ENCODE peak calls at places on chromosomes 1 and 21, in five cellular contexts. O is mesenchymal stem cell, U is K562, H is IMR-90, Y is GM23338. C is an unnamed sample.

GRCh38 chr1:15056515-15057285 is 96.8 kb upstream of the TMEM51 start:
- DNase-seq in O (peak), Y (no peak), H (peak), U (peak), C (peak)

GRCh38 chr1:206734499-206735142 is 36.0 kb upstream of the IL19 start:
- DNase-seq in H (peak), O (peak), U (peak), Y (peak), C (peak)

GRCh38 chr1:159439422-159439821 is at the start of gene OR10J1:
- DNase-seq in H (no peak), U (no peak), O (no peak), Y (no peak), C (no peak)

GRCh38 chr1:207845109-207845508 is 65.8 kb downstream of the CD34 start:
- DNase-seq in O (no peak), Y (no peak), H (no peak), U (no peak), C (no peak)

GRCh38 chr1:30572192-30572591 is 151.2 kb downstream of the MATN1 start:
- DNase-seq in U (no peak), H (no peak), Y (no peak), O (no peak), C (peak)

GRCh38 chr1:200483491-200484143 is 73.8 kb upstream of the ZNF281 start:
- DNase-seq in U (peak), O (peak), H (peak), Y (peak), C (peak)

GRCh38 chr1:6181347-6181770 is 1.2 kb upstream of the CHD5 start:
- DNase-seq in Y (peak), O (no peak), H (no peak), U (no peak), C (peak)

GRCh38 chr1:12249181-12249580 is 19.4 kb downstream of the VPS13D start:
- DNase-seq in O (no peak), H (peak), Y (peak), U (no peak), C (peak)

GRCh38 chr1:222914861-222915632 is 100.2 kb downstream of the DISP1 start:
- DNase-seq in U (no peak), O (peak), H (peak), Y (no peak), C (peak)

GRCh38 chr1:221031890-221032222 is 152.6 kb downstream of the HLX start:
- DNase-seq in H (peak), O (no peak), Y (no peak), U (no peak), C (no peak)

GRCh38 chr1:55868026-55868425 is 652.9 kb upstream of the USP24 start:
- DNase-seq in O (peak), Y (peak), H (peak), U (no peak), C (no peak)

GRCh38 chr1:187551061-187551460 is 722.3 kb downstream of the PLA2G4A start:
- DNase-seq in Y (peak), O (no peak), U (no peak), H (no peak), C (no peak)

GRCh38 chr1:24555591-24556413 is at the start of gene NCMAP:
- DNase-seq in Y (peak), U (peak), O (no peak), H (no peak), C (no peak)

DNA sequence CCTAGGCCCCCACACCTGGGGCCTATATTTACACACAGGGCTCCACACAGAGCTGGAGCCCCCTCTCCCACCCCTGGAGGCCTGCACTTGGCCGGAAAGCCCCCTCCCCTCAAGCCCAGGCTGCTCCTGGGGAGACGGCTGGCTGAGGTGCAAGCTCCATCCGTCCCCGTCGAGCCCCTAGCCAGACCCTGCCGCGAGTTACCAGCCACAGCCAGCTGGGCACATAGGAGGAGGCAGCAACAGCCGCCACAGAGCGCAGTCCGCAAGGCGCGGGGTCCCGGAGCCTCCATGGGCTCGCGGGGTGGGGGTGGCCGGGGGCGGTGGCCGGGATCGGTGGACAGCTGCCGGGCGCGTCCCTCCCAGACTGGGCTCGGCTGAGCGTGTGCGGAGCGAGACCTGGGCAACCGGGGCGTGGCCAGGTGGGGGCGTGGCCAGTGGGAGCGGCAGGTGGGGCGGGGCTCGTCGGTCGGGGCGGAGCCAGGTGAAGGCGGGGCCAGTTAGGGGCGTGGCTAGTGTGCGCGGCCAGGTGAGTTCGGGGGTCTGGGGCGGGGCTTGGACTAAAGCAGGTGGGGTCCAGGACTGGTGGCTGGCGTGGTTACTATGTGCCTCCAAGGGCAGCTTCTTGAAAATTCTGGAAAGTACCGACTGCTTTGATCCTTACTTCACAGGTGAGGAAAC is at the start of gene CD164L2:
- DNase-seq in O (no peak), U (peak), H (no peak), Y (peak), C (peak)
- H3K4me2 ChIP-seq in O (no peak), U (peak), H (no peak), Y (peak), C (no peak)

DNA sequence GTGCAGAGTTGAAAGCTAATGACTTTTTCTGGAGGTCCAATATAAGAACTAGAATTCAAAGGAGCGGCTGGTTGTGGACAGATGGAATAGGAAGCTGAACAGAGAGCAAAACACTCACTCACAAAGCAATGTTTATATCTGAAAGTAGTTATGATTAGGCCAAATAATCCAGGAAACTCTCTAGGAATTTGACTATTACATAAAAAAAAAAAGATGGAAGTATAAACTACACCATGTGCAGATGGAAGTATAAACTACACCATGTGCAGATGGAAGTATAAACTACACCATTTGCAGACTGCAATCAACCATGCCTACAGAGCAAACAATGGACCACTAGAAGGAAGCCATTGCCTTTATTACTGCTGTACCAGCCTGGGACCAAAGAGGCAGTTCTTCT is 771.1 kb downstream of the BRINP3 start:
- DNase-seq in Y (no peak), O (no peak), H (peak), U (no peak), C (no peak)
- H2AFZ ChIP-seq in Y (no peak), O (no peak), H (no peak), U (no peak), C (no peak)

DNA sequence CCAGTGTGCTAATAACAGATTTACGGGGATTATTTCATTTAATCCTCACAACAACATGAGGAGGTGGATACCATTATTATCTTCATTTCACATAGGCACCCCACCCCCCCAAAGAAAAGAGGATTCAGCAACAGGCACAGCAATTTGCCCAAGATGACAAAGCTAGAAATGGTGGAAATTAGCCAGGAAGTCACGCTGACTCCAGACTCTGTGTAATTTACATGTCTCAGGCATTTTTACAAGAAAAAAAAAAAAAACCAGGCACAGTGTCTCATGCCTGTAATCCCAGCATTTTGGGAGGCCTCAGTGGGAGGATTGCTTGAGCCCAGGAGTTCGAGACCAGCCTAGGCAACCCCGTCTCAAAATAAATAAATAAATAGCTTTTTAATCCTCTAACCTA is 37.5 kb upstream of the PRDM2 start:
- DNase-seq in Y (no peak), O (peak), U (no peak), H (no peak), C (no peak)
- H3K27ac ChIP-seq in Y (no peak), O (no peak), U (no peak), H (no peak), C (no peak)

DNA sequence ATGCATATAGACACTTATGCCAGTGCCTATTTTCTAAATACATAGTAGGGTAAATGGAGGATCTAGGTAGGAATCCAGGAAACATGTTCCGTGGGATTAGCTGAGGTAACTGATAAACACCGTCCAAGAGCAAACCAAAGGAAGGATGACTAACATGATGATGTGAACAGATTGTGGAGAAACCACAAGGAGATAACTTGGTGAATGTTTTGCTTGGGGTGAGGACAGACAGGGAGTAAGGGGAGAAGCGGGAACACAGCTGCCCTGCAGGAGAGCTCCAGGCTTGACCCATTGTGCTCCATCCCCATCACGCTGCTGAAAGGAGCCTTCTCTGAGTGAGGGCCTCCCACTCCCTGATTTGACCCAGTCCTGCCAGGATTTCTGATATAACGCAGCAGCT is 87.0 kb upstream of the ZC3H11B start:
- DNase-seq in Y (no peak), U (no peak), H (peak), O (peak), C (peak)
- H3K4me2 ChIP-seq in Y (no peak), U (no peak), H (no peak), O (no peak), C (no peak)

GRCh38 chr21:41068411-41069304 is 99.3 kb upstream of the BACE2 start:
- DNase-seq in H (peak), U (peak), Y (peak), O (no peak), C (peak)

GRCh38 chr21:41065539-41065938 is 102.4 kb upstream of the BACE2 start:
- DNase-seq in H (no peak), O (no peak), Y (no peak), U (no peak), C (no peak)

GRCh38 chr21:41071410-41071809 is 96.5 kb upstream of the BACE2 start:
- DNase-seq in Y (peak), U (no peak), O (no peak), H (no peak), C (no peak)

GRCh38 chr21:41066086-41066938 is 101.6 kb upstream of the BACE2 start:
- DNase-seq in O (no peak), H (no peak), U (no peak), Y (no peak), C (no peak)

DNA sequence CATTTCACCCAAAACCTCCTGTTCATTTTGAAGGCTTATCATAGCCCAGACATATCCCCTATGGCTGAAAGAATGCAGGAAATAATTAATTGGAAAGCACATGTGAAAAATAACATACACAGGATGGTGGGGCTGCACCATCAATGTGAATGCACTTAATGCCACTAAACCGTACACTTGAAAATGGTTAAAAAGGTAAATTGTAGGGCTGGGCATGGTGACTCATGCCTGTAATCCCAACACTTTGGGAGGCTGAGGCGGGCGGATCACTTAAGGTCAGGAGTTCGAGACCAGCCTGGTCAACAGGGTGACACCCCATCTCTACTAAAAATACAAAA is 98.7 kb upstream of the BACE2 start:
- DNase-seq in H (no peak), U (no peak), O (no peak), Y (no peak), C (no peak)
- H2AFZ ChIP-seq in H (no peak), U (no peak), O (no peak), Y (no peak), C (no peak)